ENCODE peak calls at places on chromosomes 2 and 18, in ten cellular contexts. One of them, this sample, is unnamed.

GRCh38 chr18:69580107-69580506 is 179.4 kb downstream of the DOK6 start:
- DNase-seq in pancreas: no peak
- DNase-seq in endodermal cell: no peak
- DNase-seq in CD8-positive, alpha-beta T cell: no peak
- DNase-seq in A549: peak; percentile 6
- DNase-seq in upper lobe of right lung: no peak
- DNase-seq in brain microvascular endothelial cell: no peak
- DNase-seq in fibroblast of the aortic adventitia: no peak
- DNase-seq in SK-N-SH: no peak
- DNase-seq in cardiac muscle cell: peak; percentile 77
- DNase-seq in this sample: peak; percentile 65

GRCh38 chr2:55437515-55438390 is 18.1 kb upstream of the CCDC88A start:
- DNase-seq in brain microvascular endothelial cell: no peak
- DNase-seq in fibroblast of the aortic adventitia: no peak
- DNase-seq in upper lobe of right lung: no peak
- DNase-seq in cardiac muscle cell: no peak
- DNase-seq in pancreas: no peak
- DNase-seq in A549: no peak
- DNase-seq in SK-N-SH: no peak
- DNase-seq in CD8-positive, alpha-beta T cell: no peak
- DNase-seq in endodermal cell: no peak
- DNase-seq in this sample: no peak

GRCh38 chr18:25234363-25234639 is 117.7 kb downstream of the ZNF521 start:
- DNase-seq in A549: no peak
- DNase-seq in upper lobe of right lung: no peak
- DNase-seq in CD8-positive, alpha-beta T cell: no peak
- DNase-seq in fibroblast of the aortic adventitia: no peak
- DNase-seq in SK-N-SH: no peak
- DNase-seq in endodermal cell: no peak
- DNase-seq in brain microvascular endothelial cell: no peak
- DNase-seq in cardiac muscle cell: no peak
- DNase-seq in pancreas: no peak
- DNase-seq in this sample: no peak

GRCh38 chr2:239303711-239304532 is 96.9 kb downstream of the HDAC4 start:
- DNase-seq in cardiac muscle cell: no peak
- DNase-seq in endodermal cell: peak; percentile 45
- DNase-seq in fibroblast of the aortic adventitia: no peak
- DNase-seq in pancreas: peak; percentile 55
- DNase-seq in CD8-positive, alpha-beta T cell: no peak
- DNase-seq in brain microvascular endothelial cell: no peak
- DNase-seq in SK-N-SH: no peak
- DNase-seq in A549: no peak
- DNase-seq in upper lobe of right lung: peak; percentile 46
- DNase-seq in this sample: peak; percentile 76

GRCh38 chr18:63808125-63808524 is 32.9 kb downstream of the SERPINB7 start:
- DNase-seq in endodermal cell: no peak
- DNase-seq in CD8-positive, alpha-beta T cell: no peak
- DNase-seq in SK-N-SH: no peak
- DNase-seq in upper lobe of right lung: no peak
- DNase-seq in cardiac muscle cell: no peak
- DNase-seq in A549: no peak
- DNase-seq in brain microvascular endothelial cell: no peak
- DNase-seq in pancreas: no peak
- DNase-seq in fibroblast of the aortic adventitia: no peak
- DNase-seq in this sample: no peak

GRCh38 chr2:220478305-220479058 is 851.1 kb downstream of the SLC4A3 start:
- DNase-seq in brain microvascular endothelial cell: no peak
- DNase-seq in endodermal cell: no peak
- DNase-seq in pancreas: no peak
- DNase-seq in CD8-positive, alpha-beta T cell: no peak
- DNase-seq in fibroblast of the aortic adventitia: no peak
- DNase-seq in upper lobe of right lung: no peak
- DNase-seq in SK-N-SH: no peak
- DNase-seq in A549: no peak
- DNase-seq in cardiac muscle cell: no peak
- DNase-seq in this sample: no peak

GRCh38 chr18:13558132-13558531 is 168.2 kb downstream of the FAM210A start:
- DNase-seq in SK-N-SH: peak; percentile 83
- DNase-seq in upper lobe of right lung: no peak
- DNase-seq in CD8-positive, alpha-beta T cell: peak; percentile 22
- DNase-seq in endodermal cell: peak; percentile 78
- DNase-seq in pancreas: no peak
- DNase-seq in fibroblast of the aortic adventitia: peak; percentile 8
- DNase-seq in A549: peak; percentile 36
- DNase-seq in cardiac muscle cell: peak; percentile 50
- DNase-seq in brain microvascular endothelial cell: peak; percentile 24
- DNase-seq in this sample: peak; percentile 82

GRCh38 chr2:198807131-198807530 is 650.6 kb downstream of the SATB2 start:
- DNase-seq in SK-N-SH: no peak
- DNase-seq in A549: no peak
- DNase-seq in endodermal cell: no peak
- DNase-seq in brain microvascular endothelial cell: no peak
- DNase-seq in upper lobe of right lung: no peak
- DNase-seq in fibroblast of the aortic adventitia: peak; percentile 3
- DNase-seq in cardiac muscle cell: no peak
- DNase-seq in CD8-positive, alpha-beta T cell: no peak
- DNase-seq in pancreas: no peak
- DNase-seq in this sample: no peak

GRCh38 chr18:23209796-23210195 is 74.5 kb downstream of the CABLES1 start:
- DNase-seq in cardiac muscle cell: no peak
- DNase-seq in endodermal cell: no peak
- DNase-seq in upper lobe of right lung: no peak
- DNase-seq in pancreas: no peak
- DNase-seq in SK-N-SH: no peak
- DNase-seq in CD8-positive, alpha-beta T cell: no peak
- DNase-seq in fibroblast of the aortic adventitia: no peak
- DNase-seq in brain microvascular endothelial cell: no peak
- DNase-seq in A549: no peak
- DNase-seq in this sample: no peak

GRCh38 chr2:13009027-13009426 is 292.3 kb downstream of the TRIB2 start:
- DNase-seq in cardiac muscle cell: peak; percentile 17
- DNase-seq in pancreas: no peak
- DNase-seq in fibroblast of the aortic adventitia: peak; percentile 26
- DNase-seq in SK-N-SH: no peak
- DNase-seq in brain microvascular endothelial cell: no peak
- DNase-seq in CD8-positive, alpha-beta T cell: no peak
- DNase-seq in upper lobe of right lung: no peak
- DNase-seq in endodermal cell: no peak
- DNase-seq in A549: no peak
- DNase-seq in this sample: no peak

GRCh38 chr2:163953390-163953907 is 217.6 kb upstream of the FIGN start:
- DNase-seq in pancreas: no peak
- DNase-seq in fibroblast of the aortic adventitia: no peak
- DNase-seq in CD8-positive, alpha-beta T cell: no peak
- DNase-seq in SK-N-SH: no peak
- DNase-seq in endodermal cell: no peak
- DNase-seq in brain microvascular endothelial cell: no peak
- DNase-seq in A549: peak; percentile 6
- DNase-seq in upper lobe of right lung: no peak
- DNase-seq in cardiac muscle cell: no peak
- DNase-seq in this sample: no peak

GRCh38 chr2:55119711-55120487 is 69.6 kb upstream of the RTN4 start:
- DNase-seq in fibroblast of the aortic adventitia: no peak
- DNase-seq in brain microvascular endothelial cell: no peak
- DNase-seq in pancreas: no peak
- DNase-seq in CD8-positive, alpha-beta T cell: no peak
- DNase-seq in SK-N-SH: no peak
- DNase-seq in upper lobe of right lung: no peak
- DNase-seq in endodermal cell: peak; percentile 63
- DNase-seq in cardiac muscle cell: no peak
- DNase-seq in A549: no peak
- DNase-seq in this sample: no peak

GRCh38 chr2:101190753-101191516 is 39.8 kb upstream of the TBC1D8 start:
- DNase-seq in SK-N-SH: no peak
- DNase-seq in upper lobe of right lung: no peak
- DNase-seq in endodermal cell: no peak
- DNase-seq in CD8-positive, alpha-beta T cell: no peak
- DNase-seq in A549: no peak
- DNase-seq in pancreas: no peak
- DNase-seq in brain microvascular endothelial cell: no peak
- DNase-seq in fibroblast of the aortic adventitia: no peak
- DNase-seq in cardiac muscle cell: no peak
- DNase-seq in this sample: no peak

GRCh38 chr2:157620956-157621355 is 7.7 kb downstream of the ACVR1C start:
- DNase-seq in upper lobe of right lung: no peak
- DNase-seq in endodermal cell: no peak
- DNase-seq in A549: no peak
- DNase-seq in fibroblast of the aortic adventitia: peak; percentile 37
- DNase-seq in cardiac muscle cell: no peak
- DNase-seq in pancreas: no peak
- DNase-seq in SK-N-SH: no peak
- DNase-seq in CD8-positive, alpha-beta T cell: no peak
- DNase-seq in brain microvascular endothelial cell: no peak
- DNase-seq in this sample: no peak

GRCh38 chr18:22542400-22542835 is 124.7 kb upstream of the CTAGE1 start:
- DNase-seq in upper lobe of right lung: peak; percentile 69
- DNase-seq in cardiac muscle cell: peak; percentile 55
- DNase-seq in fibroblast of the aortic adventitia: peak; percentile 89
- DNase-seq in CD8-positive, alpha-beta T cell: no peak
- DNase-seq in SK-N-SH: no peak
- DNase-seq in pancreas: no peak
- DNase-seq in brain microvascular endothelial cell: peak; percentile 56
- DNase-seq in A549: no peak
- DNase-seq in endodermal cell: no peak
- DNase-seq in this sample: no peak

GRCh38 chr18:43559507-43559906 is 282.2 kb upstream of the SYT4 start:
- DNase-seq in pancreas: no peak
- DNase-seq in fibroblast of the aortic adventitia: no peak
- DNase-seq in cardiac muscle cell: no peak
- DNase-seq in A549: no peak
- DNase-seq in upper lobe of right lung: no peak
- DNase-seq in SK-N-SH: no peak
- DNase-seq in brain microvascular endothelial cell: no peak
- DNase-seq in CD8-positive, alpha-beta T cell: no peak
- DNase-seq in endodermal cell: no peak
- DNase-seq in this sample: no peak

DNA sequence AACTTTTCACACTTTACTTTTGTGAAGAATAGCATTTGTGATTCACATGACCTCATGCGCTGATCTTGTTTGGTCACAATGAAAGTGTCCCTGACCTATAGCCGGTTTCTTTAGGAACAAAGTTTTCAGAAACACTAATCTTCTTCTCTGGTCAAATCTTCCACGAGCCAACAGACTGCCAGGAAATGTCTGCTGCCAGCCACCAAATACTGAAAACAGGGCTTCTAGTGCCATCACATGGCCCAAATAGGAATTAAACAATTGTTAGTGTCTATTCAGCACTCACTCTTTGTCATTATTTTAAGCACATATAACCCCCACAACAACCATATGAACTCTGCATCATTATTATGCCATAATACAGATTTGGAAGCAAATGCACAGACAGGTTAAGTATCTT is 286.5 kb upstream of the SYT4 start:
- DNase-seq in cardiac muscle cell: peak; percentile 63
- DNase-seq in pancreas: no peak
- DNase-seq in endodermal cell: peak; percentile 63
- DNase-seq in upper lobe of right lung: no peak
- DNase-seq in brain microvascular endothelial cell: peak; percentile 53
- DNase-seq in CD8-positive, alpha-beta T cell: no peak
- DNase-seq in A549: peak; percentile 24
- DNase-seq in fibroblast of the aortic adventitia: peak; percentile 39
- DNase-seq in SK-N-SH: peak; percentile 40
- DNase-seq in this sample: peak; percentile 16
- TF ChIP-seq CTCF in cardiac muscle cell: peak; percentile 36
- TF ChIP-seq CTCF in pancreas: peak; percentile 45
- TF ChIP-seq CTCF in endodermal cell: peak; percentile 82
- TF ChIP-seq CTCF in upper lobe of right lung: peak; percentile 53
- TF ChIP-seq CTCF in brain microvascular endothelial cell: peak; percentile 60
- TF ChIP-seq CTCF in CD8-positive, alpha-beta T cell: no peak
- TF ChIP-seq CTCF in A549: peak; percentile 22
- TF ChIP-seq CTCF in fibroblast of the aortic adventitia: peak; percentile 35
- TF ChIP-seq CTCF in SK-N-SH: peak; percentile 67
- TF ChIP-seq CTCF in this sample: no peak

GRCh38 chr2:33083671-33084387 is 137.1 kb downstream of the LTBP1 start:
- DNase-seq in brain microvascular endothelial cell: no peak
- DNase-seq in cardiac muscle cell: no peak
- DNase-seq in CD8-positive, alpha-beta T cell: no peak
- DNase-seq in upper lobe of right lung: no peak
- DNase-seq in fibroblast of the aortic adventitia: no peak
- DNase-seq in SK-N-SH: no peak
- DNase-seq in endodermal cell: no peak
- DNase-seq in pancreas: no peak
- DNase-seq in A549: no peak
- DNase-seq in this sample: no peak
- H3K4me3 ChIP-seq in brain microvascular endothelial cell: no peak overlapping the region
- H3K4me3 ChIP-seq in cardiac muscle cell: no peak overlapping the region
- H3K4me3 ChIP-seq in CD8-positive, alpha-beta T cell: no peak overlapping the region
- H3K4me3 ChIP-seq in upper lobe of right lung: no peak overlapping the region
- H3K4me3 ChIP-seq in fibroblast of the aortic adventitia: no peak overlapping the region
- H3K4me3 ChIP-seq in SK-N-SH: no peak overlapping the region
- H3K4me3 ChIP-seq in endodermal cell: no peak overlapping the region
- H3K4me3 ChIP-seq in pancreas: no peak overlapping the region
- H3K4me3 ChIP-seq in A549: no peak overlapping the region
- H3K4me3 ChIP-seq in this sample: no peak overlapping the region

GRCh38 chr2:64175419-64176197 is 31.4 kb upstream of the PELI1 start:
- DNase-seq in SK-N-SH: no peak
- DNase-seq in pancreas: no peak
- DNase-seq in endodermal cell: no peak
- DNase-seq in A549: no peak
- DNase-seq in CD8-positive, alpha-beta T cell: no peak
- DNase-seq in brain microvascular endothelial cell: no peak
- DNase-seq in cardiac muscle cell: no peak
- DNase-seq in fibroblast of the aortic adventitia: no peak
- DNase-seq in upper lobe of right lung: no peak
- DNase-seq in this sample: no peak

GRCh38 chr2:64173156-64174135 is 29.2 kb upstream of the PELI1 start:
- DNase-seq in A549: no peak
- DNase-seq in SK-N-SH: no peak
- DNase-seq in upper lobe of right lung: no peak
- DNase-seq in cardiac muscle cell: no peak
- DNase-seq in fibroblast of the aortic adventitia: no peak
- DNase-seq in CD8-positive, alpha-beta T cell: no peak
- DNase-seq in pancreas: no peak
- DNase-seq in endodermal cell: peak; percentile 79
- DNase-seq in brain microvascular endothelial cell: no peak
- DNase-seq in this sample: peak; percentile 21

GRCh38 chr2:64179582-64180321 is 35.5 kb upstream of the PELI1 start:
- DNase-seq in upper lobe of right lung: no peak
- DNase-seq in pancreas: no peak
- DNase-seq in SK-N-SH: no peak
- DNase-seq in A549: no peak
- DNase-seq in CD8-positive, alpha-beta T cell: no peak
- DNase-seq in brain microvascular endothelial cell: no peak
- DNase-seq in fibroblast of the aortic adventitia: no peak
- DNase-seq in cardiac muscle cell: no peak
- DNase-seq in endodermal cell: no peak
- DNase-seq in this sample: peak; percentile 81

GRCh38 chr2:64177315-64177714 is 33.1 kb upstream of the PELI1 start:
- DNase-seq in SK-N-SH: peak; percentile 33
- DNase-seq in endodermal cell: no peak
- DNase-seq in brain microvascular endothelial cell: peak; percentile 6
- DNase-seq in cardiac muscle cell: peak; percentile 62
- DNase-seq in upper lobe of right lung: no peak
- DNase-seq in A549: no peak
- DNase-seq in fibroblast of the aortic adventitia: peak; percentile 87
- DNase-seq in CD8-positive, alpha-beta T cell: no peak
- DNase-seq in pancreas: no peak
- DNase-seq in this sample: no peak
- TF ChIP-seq CTCF in SK-N-SH: no peak
- TF ChIP-seq CTCF in endodermal cell: no peak
- TF ChIP-seq CTCF in brain microvascular endothelial cell: no peak
- TF ChIP-seq CTCF in cardiac muscle cell: no peak
- TF ChIP-seq CTCF in upper lobe of right lung: no peak
- TF ChIP-seq CTCF in A549: no peak
- TF ChIP-seq CTCF in fibroblast of the aortic adventitia: no peak
- TF ChIP-seq CTCF in CD8-positive, alpha-beta T cell: no peak
- TF ChIP-seq CTCF in pancreas: no peak
- TF ChIP-seq CTCF in this sample: no peak

GRCh38 chr2:89811295-89811694 is 1119.8 kb downstream of the RPIA start:
- DNase-seq in cardiac muscle cell: no peak
- DNase-seq in A549: no peak
- DNase-seq in pancreas: no peak
- DNase-seq in fibroblast of the aortic adventitia: no peak
- DNase-seq in endodermal cell: no peak
- DNase-seq in CD8-positive, alpha-beta T cell: no peak
- DNase-seq in upper lobe of right lung: no peak
- DNase-seq in brain microvascular endothelial cell: no peak
- DNase-seq in SK-N-SH: no peak
- DNase-seq in this sample: no peak
- H3K4me3 ChIP-seq in cardiac muscle cell: no peak overlapping the region
- H3K4me3 ChIP-seq in A549: no peak overlapping the region
- H3K4me3 ChIP-seq in pancreas: no peak overlapping the region
- H3K4me3 ChIP-seq in fibroblast of the aortic adventitia: no peak overlapping the region
- H3K4me3 ChIP-seq in endodermal cell: peak overlapping the region; percentile 45
- H3K4me3 ChIP-seq in CD8-positive, alpha-beta T cell: no peak overlapping the region
- H3K4me3 ChIP-seq in upper lobe of right lung: no peak overlapping the region
- H3K4me3 ChIP-seq in brain microvascular endothelial cell: no peak overlapping the region
- H3K4me3 ChIP-seq in SK-N-SH: no peak overlapping the region
- H3K4me3 ChIP-seq in this sample: no peak overlapping the region